ENCODE peak calls at places on chromosomes 2 and 18, in seven cellular contexts. W is endothelial cell, K is AG04450, J is psoas muscle, H is GM10248, S is A549, F is heart right ventricle. Q is an unnamed sample.

GRCh38 chr2:16708173-16708572 is 42.5 kb upstream of the CYRIA start:
- DNase-seq in H (no peak), F (no peak), K (no peak), S (no peak), J (no peak), W (no peak), Q (no peak)

GRCh38 chr2:35741556-35741955 is 614.0 kb upstream of the CRIM1 start:
- DNase-seq in K (no peak), J (no peak), F (no peak), S (no peak), W (no peak), H (no peak), Q (no peak)

GRCh38 chr2:96764253-96764637 is 3.5 kb downstream of the CNNM4 start:
- DNase-seq in J (no peak), F (no peak), S (no peak), H (no peak), W (no peak), K (no peak), Q (no peak)

GRCh38 chr18:79630266-79631095 is 49.1 kb upstream of the CTDP1 start:
- DNase-seq in J (no peak), H (no peak), W (no peak), S (no peak), K (no peak), F (no peak), Q (no peak)

GRCh38 chr2:131034122-131035051 is 58.9 kb downstream of the FAM168B start:
- DNase-seq in J (no peak), K (no peak), F (no peak), W (peak), H (no peak), S (no peak), Q (no peak)

GRCh38 chr2:45951025-45951737 is 299.7 kb downstream of the PRKCE start:
- DNase-seq in J (no peak), W (no peak), H (no peak), F (no peak), S (no peak), K (no peak), Q (no peak)

GRCh38 chr18:22674300-22674699 is 256.6 kb upstream of the CTAGE1 start:
- DNase-seq in W (no peak), H (no peak), S (peak), F (no peak), J (no peak), K (peak), Q (no peak)

GRCh38 chr2:240139666-240140393 is 628 bp downstream of the OTOS start:
- DNase-seq in S (no peak), K (no peak), F (no peak), J (no peak), W (no peak), H (no peak), Q (no peak)

GRCh38 chr18:63346471-63347183 is 20.4 kb downstream of the KDSR start:
- DNase-seq in S (no peak), F (no peak), K (no peak), H (no peak), J (no peak), W (no peak), Q (no peak)

GRCh38 chr18:36271153-36271552 is 26.4 kb upstream of the FHOD3 start:
- DNase-seq in J (no peak), S (no peak), H (no peak), K (no peak), W (no peak), F (no peak), Q (no peak)

GRCh38 chr18:36274296-36274695 is 23.2 kb upstream of the FHOD3 start:
- DNase-seq in W (no peak), K (no peak), F (no peak), J (no peak), S (no peak), H (no peak), Q (no peak)

GRCh38 chr18:36275561-36275960 is 22.0 kb upstream of the FHOD3 start:
- DNase-seq in F (no peak), K (no peak), J (no peak), H (no peak), W (no peak), S (no peak), Q (no peak)

GRCh38 chr18:36269157-36269556 is 28.4 kb upstream of the FHOD3 start:
- DNase-seq in J (no peak), F (no peak), W (no peak), K (no peak), H (no peak), S (no peak), Q (no peak)

DNA sequence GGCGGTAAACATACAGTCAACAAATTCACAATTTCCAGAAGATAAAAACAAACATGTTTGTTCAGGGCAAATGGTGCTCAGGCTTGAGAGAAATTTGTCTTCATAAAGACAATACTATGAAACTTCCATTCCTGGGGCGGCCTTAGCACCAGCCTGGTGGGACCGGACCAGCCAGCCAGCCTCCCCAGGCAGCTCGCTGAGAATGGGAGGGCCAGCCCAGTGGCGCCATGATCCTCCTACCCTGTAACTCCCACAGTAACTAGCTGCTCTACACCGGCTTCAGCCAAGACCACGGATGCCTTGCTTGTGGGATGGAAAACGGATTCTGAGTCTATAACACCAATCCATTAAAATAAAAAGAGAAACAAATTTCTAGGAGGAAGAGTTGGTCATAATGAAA is 24.2 kb upstream of the FHOD3 start:
- DNase-seq in H (no peak), W (no peak), F (no peak), S (no peak), J (no peak), K (no peak), Q (no peak)
- TF ChIP-seq CTCF in H (no peak), W (no peak), F (no peak), S (no peak), J (no peak), K (no peak), Q (no peak)

GRCh38 chr2:68901199-68901515 is 30.0 kb upstream of the BMP10 start:
- DNase-seq in W (no peak), J (no peak), F (no peak), S (no peak), K (no peak), H (no peak), Q (no peak)
- TF ChIP-seq CTCF in W (no peak), J (no peak), F (no peak), S (peak), K (peak), H (peak), Q (no peak)

DNA sequence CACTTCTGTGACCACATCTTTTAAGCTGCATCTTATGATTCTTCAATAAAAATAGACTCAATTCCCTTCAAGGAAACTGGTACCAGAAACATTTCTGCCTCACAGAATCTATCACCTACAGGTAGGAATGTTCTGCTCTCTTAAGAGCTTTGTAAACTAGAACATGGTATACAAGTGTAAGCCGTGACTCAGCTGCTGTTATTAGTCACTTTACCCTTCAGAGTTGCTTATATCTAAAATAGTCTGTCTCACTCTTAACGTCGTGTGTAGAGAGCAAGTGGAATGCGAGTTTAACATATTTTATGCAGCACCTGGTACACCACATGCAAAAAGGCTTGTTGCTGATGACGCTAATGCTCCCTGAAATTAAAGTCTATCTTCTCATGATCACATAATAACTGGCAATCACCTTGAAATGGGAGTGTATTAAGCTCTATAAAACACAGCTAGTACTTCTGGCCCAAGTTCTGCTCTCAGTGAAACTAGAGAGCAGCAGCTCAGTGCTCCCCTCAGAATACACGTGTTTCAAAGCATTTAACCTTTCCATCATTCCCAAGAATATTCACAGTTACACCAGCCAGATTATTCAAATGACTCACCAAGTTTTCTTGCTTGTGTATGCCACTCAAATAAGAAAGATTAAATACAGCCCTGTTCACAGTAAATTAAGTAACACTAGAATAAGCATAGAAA is 420.0 kb downstream of the ZEB2 start:
- DNase-seq in K (peak), F (no peak), W (no peak), J (no peak), H (no peak), S (peak), Q (no peak)
- TF ChIP-seq CTCF in K (peak), F (no peak), W (no peak), J (peak), H (no peak), S (no peak), Q (no peak)

GRCh38 chr2:136125226-136125625 is 7.3 kb upstream of the CXCR4 start:
- DNase-seq in H (no peak), W (no peak), S (no peak), J (no peak), K (no peak), F (no peak), Q (no peak)
- TF ChIP-seq CTCF in H (no peak), W (no peak), S (no peak), J (no peak), K (no peak), F (no peak), Q (no peak)

GRCh38 chr2:184004289-184004944 is 593.9 kb upstream of the ZNF804A start:
- DNase-seq in J (no peak), F (no peak), W (peak), H (peak), S (no peak), K (no peak), Q (peak)

GRCh38 chr2:184004945-184005672 is 593.2 kb upstream of the ZNF804A start:
- DNase-seq in F (no peak), S (no peak), J (no peak), K (no peak), W (no peak), H (no peak), Q (no peak)

DNA sequence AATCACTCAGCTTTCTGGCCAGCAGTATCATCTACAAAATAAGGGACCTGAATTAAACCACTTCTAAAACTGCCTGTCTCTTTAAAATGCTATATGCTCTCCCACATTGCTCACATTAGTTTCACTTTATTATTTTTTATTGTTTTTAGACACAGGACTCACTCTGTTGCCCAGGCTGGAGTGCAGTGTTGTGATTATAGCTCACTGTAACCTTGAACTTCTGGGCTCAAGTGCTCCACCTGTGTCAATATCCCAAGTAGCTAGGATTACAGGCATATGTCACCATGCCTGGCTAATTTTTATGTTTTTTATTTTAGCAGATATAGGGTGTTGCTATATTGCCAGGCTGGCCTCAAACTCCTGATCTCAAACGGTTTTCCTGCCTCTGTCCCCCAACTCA is 591.3 kb upstream of the ZNF804A start:
- DNase-seq in F (no peak), S (no peak), K (no peak), J (no peak), W (no peak), H (no peak), Q (no peak)
- TF ChIP-seq CTCF in F (no peak), S (no peak), K (no peak), J (no peak), W (no peak), H (no peak), Q (no peak)

DNA sequence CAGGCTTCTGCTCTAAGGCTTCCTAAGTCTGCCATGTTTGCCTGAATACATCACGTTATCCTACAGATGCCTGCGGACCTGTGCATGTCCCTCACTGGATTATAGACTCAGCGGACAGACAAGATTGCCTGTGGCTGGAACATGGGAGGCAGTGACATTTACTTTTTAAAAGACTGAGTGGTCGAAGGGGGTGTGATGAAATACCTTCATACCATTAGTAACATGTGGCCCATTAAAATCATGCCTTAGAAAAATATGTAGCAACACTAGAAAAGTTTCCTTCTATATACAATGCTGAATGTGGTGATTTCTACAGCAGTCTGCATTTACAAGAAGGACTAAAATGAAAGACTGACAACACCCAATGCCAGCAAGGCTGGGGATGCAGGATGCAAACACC is 154.4 kb downstream of the ASB1 start:
- DNase-seq in K (no peak), H (no peak), W (no peak), F (no peak), J (no peak), S (no peak), Q (no peak)
- TF ChIP-seq CTCF in K (no peak), H (no peak), W (no peak), F (no peak), J (no peak), S (no peak), Q (no peak)

GRCh38 chr2:11072550-11072949 is 82.7 kb upstream of the SLC66A3 start:
- DNase-seq in K (no peak), H (no peak), W (no peak), F (no peak), S (no peak), J (no peak), Q (no peak)

GRCh38 chr2:11071939-11072338 is 83.3 kb upstream of the SLC66A3 start:
- DNase-seq in K (no peak), J (no peak), W (no peak), H (no peak), S (no peak), F (no peak), Q (no peak)

GRCh38 chr2:11073791-11074190 is 81.5 kb upstream of the SLC66A3 start:
- DNase-seq in W (no peak), F (no peak), K (peak), J (no peak), S (no peak), H (no peak), Q (no peak)

GRCh38 chr2:11074246-11074820 is 80.9 kb upstream of the SLC66A3 start:
- DNase-seq in S (no peak), K (no peak), J (no peak), F (no peak), H (no peak), W (no peak), Q (no peak)

DNA sequence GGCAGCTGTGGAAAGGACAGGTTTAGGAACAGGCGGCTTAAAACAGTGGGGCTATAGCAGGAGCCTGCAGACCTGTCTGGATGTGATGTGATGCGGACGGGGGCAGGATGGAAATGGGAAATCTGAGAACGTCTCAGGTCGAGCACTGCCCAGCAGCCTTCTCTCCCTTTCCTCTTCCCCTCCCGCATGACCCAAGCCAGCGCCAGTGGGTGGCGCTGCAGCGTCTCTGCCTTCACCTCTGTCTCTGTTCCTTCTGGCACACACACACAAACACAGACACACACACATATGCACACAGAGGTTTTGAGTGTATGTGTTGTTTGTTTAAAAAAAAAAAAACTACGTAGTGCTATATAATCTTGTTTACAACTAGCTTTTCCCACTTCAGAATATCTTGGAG is 82.0 kb upstream of the SLC66A3 start:
- DNase-seq in F (no peak), H (no peak), K (no peak), W (peak), J (no peak), S (no peak), Q (no peak)
- TF ChIP-seq CTCF in F (peak), H (peak), K (peak), W (no peak), J (no peak), S (peak), Q (peak)

GRCh38 chr2:113200236-113200635 is 26.5 kb downstream of the PSD4 start:
- DNase-seq in W (no peak), K (no peak), H (no peak), J (no peak), S (no peak), F (no peak), Q (no peak)
- TF ChIP-seq CTCF in W (no peak), K (no peak), H (no peak), J (no peak), S (peak), F (no peak), Q (no peak)

GRCh38 chr2:25257032-25257455 is 84.7 kb downstream of the DNMT3A start:
- DNase-seq in J (no peak), W (peak), S (no peak), F (no peak), K (peak), H (no peak), Q (no peak)

GRCh38 chr2:25256486-25256875 is 85.2 kb downstream of the DNMT3A start:
- DNase-seq in W (no peak), K (no peak), S (no peak), H (no peak), J (no peak), F (no peak), Q (no peak)

GRCh38 chr2:25259744-25260124 is 82.0 kb downstream of the DNMT3A start:
- DNase-seq in K (no peak), W (no peak), J (no peak), S (no peak), F (no peak), H (no peak), Q (no peak)

GRCh38 chr2:25258814-25259743 is 82.6 kb downstream of the DNMT3A start:
- DNase-seq in H (no peak), F (no peak), K (no peak), W (no peak), J (no peak), S (no peak), Q (no peak)

DNA sequence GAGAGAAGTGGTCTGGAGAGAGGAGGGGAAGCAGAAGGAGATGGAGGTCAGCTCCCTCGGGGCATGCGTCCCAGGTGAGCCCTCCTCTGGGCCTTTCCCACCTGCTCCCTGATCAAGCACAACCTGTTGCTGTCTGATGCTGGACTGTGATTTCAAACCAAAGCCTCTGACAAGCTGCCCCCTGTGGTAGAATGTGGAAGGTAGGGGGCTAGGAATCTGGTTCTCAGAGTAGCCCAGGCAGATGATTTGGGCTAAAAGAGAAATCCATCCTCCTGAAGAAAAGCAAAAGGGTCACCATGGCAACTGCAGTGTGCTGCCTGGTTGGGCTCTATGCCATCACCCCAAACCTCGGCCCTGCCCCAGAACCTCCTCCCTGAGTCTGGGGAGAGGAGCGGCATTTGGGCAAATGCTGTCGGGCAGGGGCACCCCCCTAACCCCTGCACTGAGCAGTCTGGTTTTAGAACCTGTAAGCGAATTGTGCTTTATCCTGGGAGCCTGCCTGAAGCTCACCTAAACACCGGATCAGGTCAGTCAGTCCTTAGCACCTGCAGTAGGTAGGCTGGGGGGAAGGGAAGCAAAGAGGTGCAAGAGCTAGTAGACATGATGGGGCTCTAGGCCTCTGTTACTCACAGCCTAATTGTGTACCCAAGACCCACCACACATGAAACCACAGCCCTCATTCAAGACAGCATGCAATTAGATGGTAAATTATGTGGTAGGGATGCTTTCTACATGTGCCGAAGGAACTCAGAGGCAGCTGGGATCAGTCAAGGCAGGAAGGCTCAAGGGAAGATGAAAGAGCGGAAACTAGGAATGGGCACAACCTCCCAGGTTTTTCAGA is 83.6 kb downstream of the DNMT3A start:
- DNase-seq in S (no peak), J (no peak), W (no peak), F (no peak), K (no peak), H (no peak), Q (no peak)
- TF ChIP-seq CTCF in S (no peak), J (no peak), W (no peak), F (no peak), K (peak), H (no peak), Q (no peak)